ENCODE peak calls at places on chromosomes 13 and 19, in ten cellular contexts. K, N, J, D, I, X, F, Z, V and H are unnamed samples.

GRCh38 chr19:5567360-5567970 is at the start of gene TINCR:
- DNase-seq in V (no peak), I (no peak), F (no peak), X (no peak), J (peak; percentile 5), D (no peak), N (peak; percentile 64), K (no peak), Z (no peak), H (peak; percentile 42)

GRCh38 chr13:30866692-30867669 is 39.1 kb upstream of the MEDAG start:
- DNase-seq in X (no peak), I (no peak), Z (no peak), D (no peak), K (no peak), N (no peak), V (no peak), F (no peak), J (no peak), H (no peak)

GRCh38 chr19:18743281-18743825 is 47.8 kb downstream of the COMP start:
- DNase-seq in J (no peak), F (no peak), K (peak; percentile 24), I (no peak), V (peak; percentile 35), Z (peak; percentile 85), X (peak; percentile 75), D (no peak), N (no peak), H (no peak)

GRCh38 chr13:113919761-113920160 is 54.1 kb downstream of the C13orf46 start:
- DNase-seq in J (no peak), I (no peak), X (peak; percentile 4), Z (no peak), K (no peak), F (no peak), N (peak; percentile 2), V (no peak), D (no peak), H (no peak)

GRCh38 chr19:789473-790052 is 7.7 kb upstream of the PTBP1 start:
- DNase-seq in V (no peak), F (peak; percentile 35), D (no peak), I (no peak), X (peak; percentile 53), K (no peak), Z (no peak), J (no peak), N (peak; percentile 66), H (peak; percentile 79)

GRCh38 chr13:24288870-24289269 is 20.5 kb upstream of the C1QTNF9 start:
- DNase-seq in V (no peak), D (no peak), I (no peak), N (no peak), X (no peak), F (peak; percentile 51), J (no peak), K (no peak), Z (peak; percentile 48), H (no peak)

GRCh38 chr13:75870397-75870801 is 234.3 kb downstream of the LMO7 start:
- DNase-seq in I (peak; percentile 50), N (no peak), F (peak; percentile 27), X (no peak), K (no peak), V (peak; percentile 59), Z (peak; percentile 32), J (no peak), D (no peak), H (no peak)

GRCh38 chr19:10193666-10194499 is 870 bp downstream of the DNMT1 start:
- DNase-seq in I (peak; percentile 69), D (no peak), K (no peak), Z (peak; percentile 40), F (peak; percentile 58), V (peak; percentile 70), J (no peak), X (no peak), N (peak; percentile 47), H (peak; percentile 22)

GRCh38 chr19:13095393-13095784 is 7.3 kb downstream of the LYL1 start:
- DNase-seq in K (no peak), F (no peak), X (no peak), I (no peak), D (no peak), J (no peak), V (no peak), Z (no peak), N (peak; percentile 84), H (no peak)

GRCh38 chr13:23868521-23868920 is 20.7 kb downstream of the MIPEP start:
- DNase-seq in Z (peak; percentile 85), I (peak; percentile 93), F (peak; percentile 50), X (no peak), K (peak; percentile 53), D (peak; percentile 59), J (peak; percentile 48), V (peak; percentile 54), N (no peak), H (no peak)

GRCh38 chr13:35729926-35730627 is 253.6 kb upstream of the MAB21L1 start:
- DNase-seq in Z (peak; percentile 10), N (no peak), D (no peak), V (no peak), F (no peak), J (no peak), I (no peak), K (no peak), X (no peak), H (no peak)

GRCh38 chr19:10748195-10748923 is 30.5 kb downstream of the DNM2 start:
- DNase-seq in X (no peak), F (no peak), D (no peak), K (no peak), Z (no peak), V (no peak), I (no peak), N (no peak), J (no peak), H (no peak)

GRCh38 chr19:8209111-8209964 is at the start of gene CERS4:
- DNase-seq in D (no peak), J (peak; percentile 68), Z (peak; percentile 38), X (peak; percentile 91), K (no peak), F (no peak), I (peak; percentile 10), N (peak; percentile 92), V (peak; percentile 23), H (peak; percentile 67)

GRCh38 chr13:39672378-39673132 is 17.1 kb downstream of the COG6 start:
- DNase-seq in D (no peak), K (no peak), V (no peak), N (no peak), J (no peak), Z (no peak), F (no peak), X (no peak), I (peak; percentile 4), H (no peak)

DNA sequence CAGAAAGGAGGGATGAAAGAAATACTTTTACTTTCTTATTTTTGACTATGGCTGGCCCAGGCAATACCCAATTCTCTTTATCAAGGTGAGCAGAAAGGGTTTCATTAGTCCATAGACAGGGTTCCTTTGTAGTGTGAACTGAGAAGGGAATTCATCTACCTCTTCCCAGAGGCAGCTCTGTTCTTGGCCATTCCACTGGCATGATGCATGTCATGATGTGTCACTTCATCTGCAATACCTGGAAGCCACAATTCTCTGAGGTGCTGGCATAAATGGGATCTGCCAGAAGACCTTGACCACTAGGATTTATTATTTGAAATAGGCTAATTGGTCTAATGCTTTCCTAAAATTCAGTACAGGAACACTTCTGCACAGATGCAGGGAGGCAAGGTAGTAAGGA is 542.8 kb downstream of the RFC3 start:
- DNase-seq in K (no peak), N (no peak), J (no peak), V (no peak), Z (no peak), D (no peak), X (no peak), F (no peak), I (no peak), H (no peak)
- TF ChIP-seq CTCF in K (no peak), N (no peak), J (no peak), V (no peak), Z (no peak), D (no peak), X (no peak), F (no peak), I (no peak), H (no peak)

DNA sequence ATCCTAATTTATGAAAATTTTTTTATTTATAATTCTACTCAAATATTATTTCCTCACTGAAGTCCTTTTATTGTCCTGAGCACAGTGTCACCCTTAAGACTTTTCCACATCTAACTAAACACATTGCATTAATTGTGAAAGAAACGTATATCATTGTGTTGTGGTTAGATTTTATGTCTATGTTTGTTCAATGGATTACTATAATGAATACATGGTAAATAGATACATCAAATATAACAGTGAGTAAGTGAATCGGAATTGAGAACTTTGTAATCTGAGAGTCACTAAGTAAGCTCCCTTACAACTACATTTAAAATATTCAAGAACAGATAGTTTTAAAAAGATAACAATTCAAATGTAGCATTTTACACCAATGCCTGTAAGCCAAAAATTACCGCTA is 417.6 kb upstream of the PCDH20 start:
- DNase-seq in Z (no peak), D (no peak), F (no peak), J (no peak), V (no peak), X (no peak), I (no peak), K (no peak), N (no peak), H (no peak)
- TF ChIP-seq CTCF in Z (no peak), D (no peak), F (no peak), J (no peak), V (no peak), X (no peak), I (no peak), K (no peak), N (no peak), H (no peak)

GRCh38 chr19:29667941-29668340 is 2.7 kb downstream of the PLEKHF1 start:
- DNase-seq in D (no peak), Z (no peak), X (no peak), J (no peak), K (no peak), N (no peak), I (no peak), V (no peak), F (no peak), H (no peak)

GRCh38 chr19:29667390-29667783 is 2.1 kb downstream of the PLEKHF1 start:
- DNase-seq in D (no peak), J (no peak), V (no peak), Z (no peak), I (no peak), K (no peak), N (no peak), X (no peak), F (no peak), H (no peak)

GRCh38 chr19:29670255-29670654 is 5.0 kb downstream of the PLEKHF1 start:
- DNase-seq in F (no peak), Z (no peak), I (no peak), J (no peak), V (no peak), N (no peak), X (no peak), K (no peak), D (no peak), H (no peak)

GRCh38 chr19:29666634-29667389 is 1.6 kb downstream of the PLEKHF1 start:
- DNase-seq in D (no peak), F (peak; percentile 72), I (peak; percentile 68), K (no peak), V (peak; percentile 83), J (no peak), N (peak; percentile 66), Z (peak; percentile 84), X (no peak), H (peak; percentile 56)

GRCh38 chr19:29668746-29669609 is 3.7 kb downstream of the PLEKHF1 start:
- DNase-seq in N (peak; percentile 41), X (no peak), I (no peak), F (no peak), D (no peak), Z (no peak), K (no peak), V (no peak), J (no peak), H (no peak)
- TF ChIP-seq CTCF in N (no peak), X (peak; percentile 60), I (peak; percentile 12), F (peak; percentile 33), D (peak; percentile 8), Z (peak; percentile 45), K (peak; percentile 25), V (peak; percentile 44), J (no peak), H (no peak)

GRCh38 chr19:48466571-48467325 is 2.4 kb upstream of the CYTH2 start:
- DNase-seq in K (peak; percentile 15), Z (peak; percentile 52), I (peak; percentile 73), F (peak; percentile 39), J (no peak), N (no peak), D (no peak), X (peak; percentile 76), V (peak; percentile 68), H (no peak)
- TF ChIP-seq CTCF in K (no peak), Z (no peak), I (no peak), F (no peak), J (no peak), N (no peak), D (no peak), X (no peak), V (no peak), H (no peak)